ENCODE peak calls at places on chromosomes 7 and 10, in ten cellular contexts. L, D, H, B, W, U, O, K, Y and T are unnamed samples.

GRCh38 chr7:20458483-20458882 is 127.8 kb downstream of the ITGB8 start:
- DNase-seq in L (no peak), Y (no peak), H (no peak), O (no peak), B (no peak), K (peak; percentile 3), D (no peak), U (no peak), W (peak; percentile 36), T (no peak)

GRCh38 chr7:77378584-77378983 is 37.6 kb downstream of the GSAP start:
- DNase-seq in B (no peak), O (no peak), K (no peak), H (no peak), Y (no peak), L (no peak), U (no peak), D (no peak), W (no peak), T (no peak)

GRCh38 chr10:95788830-95789229 is 32.9 kb downstream of the ENTPD1 start:
- DNase-seq in L (no peak), Y (no peak), B (no peak), W (peak; percentile 91), O (peak; percentile 88), K (no peak), D (peak; percentile 70), U (no peak), H (peak; percentile 34), T (no peak)

GRCh38 chr10:70916241-70916640 is 27.9 kb upstream of the PCBD1 start:
- DNase-seq in K (no peak), U (no peak), Y (no peak), L (no peak), D (no peak), B (no peak), W (no peak), H (no peak), O (no peak), T (no peak)

GRCh38 chr10:97612386-97612785 is 20.9 kb downstream of the MORN4 start:
- DNase-seq in H (peak; percentile 15), L (no peak), W (peak; percentile 73), U (peak; percentile 14), O (peak; percentile 52), K (peak; percentile 72), Y (no peak), B (peak; percentile 45), D (peak; percentile 31), T (no peak)

GRCh38 chr7:133115596-133115995 is 33.7 kb upstream of the CHCHD3 start:
- DNase-seq in Y (no peak), O (no peak), H (no peak), L (no peak), K (no peak), U (no peak), B (no peak), W (no peak), D (no peak), T (no peak)

GRCh38 chr10:112336556-112337201 is 37.2 kb upstream of the ACSL5 start:
- DNase-seq in H (no peak), O (no peak), Y (no peak), W (peak; percentile 12), U (no peak), B (no peak), K (peak; percentile 26), L (no peak), D (no peak), T (no peak)

GRCh38 chr10:50063100-50063499 is 4.7 kb upstream of the WASHC2A start:
- DNase-seq in U (no peak), Y (no peak), O (no peak), W (no peak), B (no peak), D (peak; percentile 6), H (no peak), L (no peak), K (no peak), T (no peak)

GRCh38 chr10:31762306-31762705 is 166.3 kb downstream of the ARHGAP12 start:
- DNase-seq in Y (no peak), W (no peak), H (no peak), U (no peak), O (no peak), D (no peak), K (no peak), L (no peak), B (no peak), T (no peak)

GRCh38 chr10:31761156-31761555 is 167.5 kb downstream of the ARHGAP12 start:
- DNase-seq in O (no peak), U (no peak), Y (no peak), B (no peak), L (no peak), K (no peak), D (no peak), H (no peak), W (no peak), T (no peak)

GRCh38 chr10:31759124-31759798 is 169.4 kb downstream of the ARHGAP12 start:
- DNase-seq in K (no peak), D (peak; percentile 36), W (peak; percentile 71), U (no peak), L (peak; percentile 45), O (peak; percentile 47), H (no peak), Y (no peak), B (peak; percentile 83), T (no peak)

GRCh38 chr10:31759816-31760626 is 168.6 kb downstream of the ARHGAP12 start:
- DNase-seq in D (peak; percentile 97), O (peak; percentile 99), B (peak; percentile 85), H (peak; percentile 94), K (peak; percentile 91), W (peak; percentile 98), Y (peak; percentile 96), L (peak; percentile 84), U (peak; percentile 94), T (peak; percentile 84)

DNA sequence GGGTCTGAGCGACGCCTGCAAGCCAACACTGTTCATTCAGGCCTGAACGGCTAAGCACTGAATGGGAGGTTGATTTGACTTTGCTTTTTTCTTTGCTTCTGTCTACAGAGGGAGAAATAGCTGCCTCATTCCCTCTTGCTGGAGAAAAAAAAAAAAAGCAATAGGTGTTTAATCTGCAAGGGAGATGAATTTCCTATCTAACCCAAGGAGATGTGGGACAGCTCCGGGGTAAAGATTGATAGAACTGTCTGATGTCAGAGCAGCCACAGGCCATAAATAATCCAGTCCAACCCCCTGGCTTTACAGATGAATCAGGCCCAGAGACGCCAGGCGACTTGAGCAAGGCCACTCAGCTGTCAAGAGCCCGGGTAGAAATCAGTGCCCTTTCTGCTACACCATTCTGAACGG is 168.0 kb downstream of the ARHGAP12 start:
- DNase-seq in W (no peak), Y (no peak), B (no peak), D (peak; percentile 41), L (no peak), U (no peak), O (no peak), K (no peak), H (no peak), T (no peak)
- H3K4me3 ChIP-seq in W (no peak overlapping the region), Y (peak overlapping the region; percentile 98), B (peak overlapping the region; percentile 47), D (peak overlapping the region; percentile 35), L (peak overlapping the region; percentile 88), U (peak overlapping the region; percentile 18), O (peak overlapping the region; percentile 14), K (peak overlapping the region; percentile 52), H (peak overlapping the region; percentile 35), T (peak overlapping the region; percentile 40)

GRCh38 chr7:2614646-2615330 is 17.0 kb upstream of the TTYH3 start:
- DNase-seq in U (no peak), H (no peak), L (no peak), O (no peak), W (no peak), K (no peak), B (no peak), D (no peak), Y (no peak), T (no peak)
- H3K4me3 ChIP-seq in U (no peak overlapping the region), H (no peak overlapping the region), L (peak overlapping the region; percentile 64), O (no peak overlapping the region), W (no peak overlapping the region), K (peak overlapping the region; percentile 55), B (no peak overlapping the region), D (peak overlapping the region; percentile 1), Y (peak overlapping the region; percentile 17), T (no peak overlapping the region)

DNA sequence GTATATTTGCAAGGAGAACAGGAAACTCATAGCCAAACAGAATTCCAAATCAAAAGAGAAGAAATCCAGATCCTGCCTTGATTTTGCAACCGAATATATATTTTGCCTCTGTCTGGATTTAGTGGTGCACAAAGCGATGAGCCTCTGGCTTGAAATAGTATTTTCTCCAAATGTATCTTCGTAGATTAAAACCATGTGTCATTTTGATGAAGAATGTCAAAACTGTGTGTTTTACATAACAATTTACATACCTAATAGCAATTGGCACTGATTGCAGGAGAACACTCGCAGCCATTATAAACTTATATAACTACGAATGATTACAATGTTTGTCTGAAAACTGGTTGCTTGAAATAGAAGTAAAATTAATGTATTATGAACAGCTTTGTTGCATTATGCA is 156.4 kb downstream of the ARID5B start:
- DNase-seq in O (no peak), B (no peak), W (no peak), D (no peak), Y (no peak), K (no peak), H (no peak), U (no peak), L (no peak), T (no peak)
- H3K4me3 ChIP-seq in O (no peak overlapping the region), B (no peak overlapping the region), W (no peak overlapping the region), D (no peak overlapping the region), Y (peak overlapping the region; percentile 68), K (no peak overlapping the region), H (peak overlapping the region; percentile 52), U (peak overlapping the region; percentile 4), L (peak overlapping the region; percentile 83), T (no peak overlapping the region)

GRCh38 chr7:64951250-64951848 is 39.5 kb downstream of the ZNF117 start:
- DNase-seq in L (no peak), O (peak; percentile 54), B (peak; percentile 52), D (peak; percentile 22), Y (no peak), H (peak; percentile 1), W (peak; percentile 69), K (peak; percentile 74), U (peak; percentile 31), T (peak; percentile 2)

GRCh38 chr7:64945776-64946175 is 42.7 kb downstream of the ZNF273 start:
- DNase-seq in Y (no peak), L (no peak), B (no peak), K (no peak), U (no peak), W (no peak), H (no peak), O (no peak), D (no peak), T (no peak)

GRCh38 chr7:64945481-64945756 is 42.3 kb downstream of the ZNF273 start:
- DNase-seq in U (no peak), Y (no peak), L (no peak), K (no peak), O (no peak), W (no peak), B (no peak), D (no peak), H (no peak), T (no peak)

GRCh38 chr7:64947252-64948000 is 43.4 kb downstream of the ZNF117 start:
- DNase-seq in D (no peak), W (no peak), Y (no peak), K (no peak), U (no peak), O (no peak), H (no peak), B (no peak), L (no peak), T (no peak)

DNA sequence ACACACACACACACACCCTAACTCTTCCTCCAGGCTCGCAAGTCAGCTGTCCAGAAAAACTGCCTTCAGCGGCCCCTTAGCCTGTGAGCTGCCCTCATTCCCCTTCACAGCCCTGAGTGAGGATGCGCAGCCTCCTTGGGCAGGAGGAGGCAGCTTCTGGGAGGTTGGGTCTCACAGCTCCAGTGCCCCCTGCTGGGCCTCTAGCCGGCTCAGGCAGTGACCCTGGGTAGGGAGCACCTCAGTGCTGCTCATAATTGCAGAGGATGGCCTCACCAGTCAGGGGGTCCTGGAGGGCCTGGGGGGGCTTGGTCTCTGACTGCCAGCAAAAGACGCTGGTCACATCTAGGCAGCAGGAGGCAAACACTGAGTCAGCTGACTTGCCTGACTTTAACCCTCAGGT is 43.7 kb downstream of the ZNF273 start:
- DNase-seq in K (peak; percentile 8), Y (no peak), W (no peak), H (no peak), B (peak; percentile 27), U (no peak), O (no peak), L (no peak), D (no peak), T (no peak)
- H3K4me3 ChIP-seq in K (peak overlapping the region; percentile 58), Y (peak overlapping the region; percentile 65), W (no peak overlapping the region), H (no peak overlapping the region), B (peak overlapping the region; percentile 67), U (no peak overlapping the region), O (no peak overlapping the region), L (peak overlapping the region; percentile 62), D (no peak overlapping the region), T (no peak overlapping the region)